ENCODE peak calls at places on chromosomes 3 and 15, in nine cellular contexts. G, O, F, B, A, Z, E, D and Q are unnamed samples.
A peak's percentile ranks its signal among the peaks of the same experiment; 100 is the strongest.

GRCh38 chr15:52780172-52780980 is 9.8 kb downstream of the ONECUT1 start:
- DNase-seq in B (peak; percentile 69), A (peak; percentile 66), Z (peak; percentile 52), O (peak; percentile 71), D (peak; percentile 84), F (peak; percentile 38), E (peak; percentile 71), G (peak; percentile 47), Q (no peak)

GRCh38 chr3:94147039-94147438 is 84.2 kb downstream of the NSUN3 start:
- DNase-seq in E (no peak), B (no peak), Z (no peak), G (no peak), D (no peak), F (no peak), A (no peak), O (no peak), Q (no peak)

GRCh38 chr3:23153034-23153433 is 50.1 kb upstream of the UBE2E2 start:
- DNase-seq in D (no peak), F (no peak), B (no peak), Z (no peak), A (no peak), O (no peak), G (no peak), E (no peak), Q (no peak)

GRCh38 chr15:77895742-77896141 is 181.8 kb downstream of the TBC1D2B start:
- DNase-seq in E (no peak), B (no peak), A (no peak), G (no peak), O (no peak), Z (no peak), D (no peak), F (no peak), Q (no peak)

GRCh38 chr15:63050737-63051700 is 8.5 kb downstream of the TPM1 start:
- DNase-seq in F (peak; percentile 69), E (no peak), Z (peak; percentile 56), D (no peak), B (no peak), O (no peak), G (no peak), A (peak; percentile 78), Q (no peak)

GRCh38 chr15:100910556-100910955 is 8.6 kb upstream of the LRRK1 start:
- DNase-seq in Z (no peak), O (no peak), F (no peak), D (no peak), E (no peak), G (no peak), A (no peak), B (no peak), Q (no peak)

GRCh38 chr15:64010719-64011118 is 35.6 kb downstream of the DAPK2 start:
- DNase-seq in B (peak; percentile 78), F (peak; percentile 67), G (peak; percentile 71), Z (peak; percentile 94), D (no peak), A (peak; percentile 66), E (peak; percentile 97), O (no peak), Q (no peak)

GRCh38 chr15:82804575-82804949 is 1.3 kb downstream of the FSD2 start:
- DNase-seq in F (no peak), Z (no peak), G (no peak), O (no peak), E (peak; percentile 13), B (no peak), D (no peak), A (no peak), Q (no peak)

GRCh38 chr3:55576621-55577020 is 89.5 kb upstream of the WNT5A start:
- DNase-seq in O (no peak), Z (no peak), F (no peak), A (no peak), E (no peak), G (no peak), D (no peak), B (no peak), Q (no peak)

GRCh38 chr3:30314757-30315156 is 291.6 kb upstream of the TGFBR2 start:
- DNase-seq in B (no peak), Z (no peak), G (no peak), F (no peak), A (no peak), O (no peak), D (no peak), E (no peak), Q (no peak)

GRCh38 chr3:87350367-87351199 is 74.2 kb upstream of the POU1F1 start:
- DNase-seq in E (peak; percentile 66), G (no peak), B (no peak), Z (peak; percentile 51), A (peak; percentile 21), F (peak; percentile 48), D (no peak), O (no peak), Q (no peak)